ENCODE peak calls at places on chromosome 22, in nine cellular contexts. C is neural progenitor cell; B is effector memory CD4-positive, alpha-beta T cell; A is CD8-positive, alpha-beta memory T cell; M is fibroblast of lung; P is psoas muscle; R is tibial artery; X is body of pancreas; S is mesenchymal stem cell. N is an unnamed sample.
A peak's percentile ranks its signal among the peaks of the same experiment; 100 is the strongest.

GRCh38 chr22:25364736-25365241 is 145.3 kb downstream of the CRYBB2 start:
- DNase-seq in P (no peak), C (no peak), M (no peak), X (no peak), R (peak; percentile 40), B (no peak), S (peak; percentile 32), A (no peak), N (no peak)

GRCh38 chr22:50396751-50397370 is 53.7 kb downstream of the PPP6R2 start:
- DNase-seq in S (peak; percentile 57), C (no peak), B (no peak), P (no peak), R (no peak), X (no peak), M (no peak), A (no peak), N (no peak)

GRCh38 chr22:45319319-45319675 is 9.6 kb downstream of the FAM118A start:
- DNase-seq in B (no peak), A (no peak), P (no peak), R (no peak), S (peak; percentile 29), C (peak; percentile 74), X (no peak), M (peak; percentile 54), N (peak; percentile 16)

GRCh38 chr22:38973289-38974169 is 8.6 kb upstream of the APOBEC3B start:
- DNase-seq in A (peak; percentile 40), P (no peak), S (peak; percentile 43), X (peak; percentile 66), R (no peak), C (peak; percentile 80), M (peak; percentile 16), B (no peak), N (peak; percentile 37)

GRCh38 chr22:44737414-44738346 is 14.7 kb upstream of the ARHGAP8 start:
- DNase-seq in C (no peak), P (no peak), X (no peak), B (no peak), A (no peak), M (no peak), R (no peak), S (no peak), N (peak; percentile 56)

GRCh38 chr22:30883586-30884145 is 84.9 kb downstream of the MORC2 start:
- DNase-seq in A (no peak), M (no peak), X (no peak), R (peak; percentile 45), B (no peak), S (no peak), C (no peak), P (no peak), N (no peak)

GRCh38 chr22:39244496-39245129 is at the start of gene PDGFB:
- DNase-seq in X (peak; percentile 47), B (no peak), P (no peak), C (peak; percentile 57), M (no peak), R (no peak), S (peak; percentile 44), A (peak; percentile 20), N (no peak)

GRCh38 chr22:50191041-50191740 is 5.5 kb downstream of the TRABD start:
- DNase-seq in S (no peak), B (peak; percentile 73), A (peak; percentile 89), M (no peak), P (peak; percentile 41), R (no peak), X (no peak), C (no peak), N (no peak)

GRCh38 chr22:38347944-38348750 is 30.9 kb upstream of the CSNK1E start:
- DNase-seq in X (no peak), C (no peak), A (no peak), R (peak; percentile 44), S (no peak), M (no peak), P (no peak), B (no peak), N (peak; percentile 68)

GRCh38 chr22:49948573-49948957 is 12.0 kb upstream of the PIM3 start:
- DNase-seq in R (no peak), P (no peak), A (no peak), S (no peak), C (no peak), M (no peak), X (no peak), B (no peak), N (no peak)

GRCh38 chr22:44648821-44649566 is 53.0 kb upstream of the PRR5 start:
- DNase-seq in P (peak; percentile 54), R (peak; percentile 70), A (no peak), M (peak; percentile 73), S (peak; percentile 58), X (no peak), C (no peak), B (no peak), N (peak; percentile 75)

GRCh38 chr22:38007330-38007902 is 23.1 kb upstream of the SOX10 start:
- DNase-seq in P (no peak), C (no peak), R (no peak), B (no peak), X (no peak), M (no peak), A (no peak), S (no peak), N (no peak)

GRCh38 chr22:43537019-43537585 is 125.3 kb downstream of the MPPED1 start:
- DNase-seq in B (no peak), A (no peak), M (no peak), C (no peak), S (no peak), R (no peak), X (no peak), P (no peak), N (peak; percentile 37)

GRCh38 chr22:46416537-46417267 is 81.2 kb downstream of the TRMU start:
- DNase-seq in X (no peak), M (peak; percentile 96), S (no peak), P (no peak), B (no peak), A (no peak), R (no peak), C (no peak), N (no peak)

GRCh38 chr22:32421484-32421883 is 9.4 kb upstream of the RTCB start:
- DNase-seq in M (no peak), S (no peak), X (no peak), B (no peak), C (no peak), P (no peak), R (no peak), A (no peak), N (no peak)

GRCh38 chr22:44689173-44689572 is 12.8 kb upstream of the PRR5 start:
- DNase-seq in R (no peak), C (no peak), S (no peak), M (peak; percentile 61), A (no peak), P (no peak), B (no peak), X (no peak), N (no peak)

GRCh38 chr22:42915980-42916765 is 59.1 kb upstream of the ARFGAP3 start:
- DNase-seq in S (no peak), A (no peak), P (no peak), X (peak; percentile 44), R (no peak), C (peak; percentile 16), B (no peak), M (no peak), N (no peak)

GRCh38 chr22:46750861-46751260 is 11.6 kb upstream of the TBC1D22A start:
- DNase-seq in B (no peak), P (peak; percentile 27), S (no peak), R (no peak), X (no peak), C (no peak), M (no peak), A (no peak), N (no peak)

GRCh38 chr22:36730176-36730858 is 26.8 kb upstream of the CACNG2 start:
- DNase-seq in R (no peak), P (no peak), S (no peak), A (no peak), X (no peak), C (no peak), B (no peak), M (no peak), N (no peak)

GRCh38 chr22:45876136-45877035 is 100.6 kb downstream of the WNT7B start:
- DNase-seq in B (no peak), X (no peak), M (no peak), P (no peak), R (peak; percentile 48), S (no peak), A (no peak), C (no peak), N (no peak)

GRCh38 chr22:22709719-22710445 is 65.5 kb downstream of the GGTLC2 start:
- DNase-seq in B (no peak), C (peak; percentile 67), M (no peak), S (no peak), R (peak; percentile 60), A (no peak), P (no peak), X (peak; percentile 57), N (peak; percentile 55)

GRCh38 chr22:48178536-48178935 is 1416.1 kb downstream of the TBC1D22A start:
- DNase-seq in M (no peak), B (no peak), C (no peak), R (no peak), X (no peak), S (no peak), P (no peak), A (no peak), N (no peak)
- H3K27ac ChIP-seq in M (no peak overlapping the region), B (no peak overlapping the region), C (no peak overlapping the region), R (no peak overlapping the region), X (no peak overlapping the region), S (no peak overlapping the region), P (no peak overlapping the region), A (no peak overlapping the region), N (no peak overlapping the region)

GRCh38 chr22:29509815-29510214 is 29.8 kb downstream of the NEFH start:
- DNase-seq in C (no peak), R (no peak), P (no peak), A (no peak), X (no peak), S (no peak), M (no peak), B (no peak), N (no peak)
- H3K36me3 ChIP-seq in C (no peaks in the 10 kb centered on the region), R (peaks cover 95% of the 10 kb centered on the region), P (peaks cover 9% of the 10 kb centered on the region), A (peaks cover 31% of the 10 kb centered on the region), X (no peaks in the 10 kb centered on the region), S (peaks cover 79% of the 10 kb centered on the region), M (peaks cover 15% of the 10 kb centered on the region), B (peaks cover 51% of the 10 kb centered on the region), N (peaks cover 61% of the 10 kb centered on the region)

DNA sequence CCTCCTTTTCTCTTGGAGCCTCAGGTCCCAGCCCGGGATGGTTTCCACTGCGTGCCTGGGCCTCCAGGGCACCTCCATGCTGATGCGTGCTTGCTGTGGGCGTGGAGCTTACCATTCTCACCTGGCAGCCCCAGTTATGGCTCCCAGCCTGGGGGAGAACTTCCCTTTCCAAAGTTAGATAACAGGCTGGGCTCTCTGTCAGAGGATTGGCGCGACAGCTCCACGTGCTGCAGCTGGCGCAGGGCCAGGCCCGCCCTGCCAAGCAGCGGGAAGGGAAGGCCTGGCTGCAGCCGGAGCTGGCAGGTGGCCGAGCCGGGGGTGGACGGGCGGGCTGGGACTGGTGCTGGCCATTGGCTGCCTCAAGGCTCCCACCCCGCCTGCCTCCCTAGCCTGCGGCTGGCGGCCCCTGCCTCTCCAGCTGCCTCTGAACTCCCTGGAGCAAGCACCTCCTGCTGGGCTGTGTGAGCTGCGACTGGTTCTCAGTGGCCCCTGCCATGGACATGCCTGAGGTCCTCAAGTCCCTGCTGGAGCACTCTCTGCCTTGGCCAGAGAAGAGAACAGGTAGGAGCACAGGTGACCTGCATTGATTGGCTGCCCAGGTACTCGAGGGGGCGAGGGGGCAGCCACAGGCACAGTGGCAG is 14.6 kb upstream of the TEF start:
- DNase-seq in S (peak; percentile 44), R (peak; percentile 99), A (no peak), M (peak; percentile 96), P (peak; percentile 98), C (peak; percentile 70), X (peak; percentile 99), B (no peak), N (peak; percentile 95)
- H3K4me3 ChIP-seq in S (peak overlapping the region; percentile 66), R (peak overlapping the region; percentile 60), A (no peak overlapping the region), M (peak overlapping the region; percentile 20), P (peak overlapping the region; percentile 59), C (no peak overlapping the region), X (peak overlapping the region; percentile 31), B (no peak overlapping the region), N (peak overlapping the region; percentile 43)

GRCh38 chr22:17084554-17085276 is at the start of gene IL17RA:
- DNase-seq in A (peak; percentile 91), S (peak; percentile 89), M (peak; percentile 86), C (peak; percentile 92), P (peak; percentile 87), R (peak; percentile 94), B (peak; percentile 88), X (peak; percentile 94), N (peak; percentile 93)
- H3K27ac ChIP-seq in A (peak within 1 kb of the TSS; percentile 68), S (no peak within 1 kb of the TSS), M (peak within 1 kb of the TSS; percentile 67), C (no peak within 1 kb of the TSS), P (peak within 1 kb of the TSS; percentile 58), R (peak within 1 kb of the TSS; percentile 89), B (peak within 1 kb of the TSS; percentile 86), X (peak within 1 kb of the TSS; percentile 95), N (peak within 1 kb of the TSS; percentile 66)

N was measured in WERI-Rb-1.